ENCODE peak calls at places on chromosome X, in six cellular contexts. U is Caki2; Q is activated naive CD4-positive, alpha-beta T cell treated with Interleukin-2 at 50 U/mL for 16 hours; F is T-helper 2 cell; A is left ventricle myocardium inferior; C is T follicular helper cell. O is an unnamed sample.

GRCh38 chrX:40543661-40544328 is 37.0 kb upstream of the ATP6AP2 start:
- DNase-seq in Q (no peak), U (peak; percentile 49), C (no peak), A (no peak), F (no peak), O (peak; percentile 12)

GRCh38 chrX:14864626-14865025 is 8.2 kb downstream of the FANCB start:
- DNase-seq in U (no peak), C (no peak), F (no peak), A (no peak), Q (no peak), O (no peak)

GRCh38 chrX:39969099-39969825 is 128.5 kb downstream of the BCOR start:
- DNase-seq in C (no peak), U (no peak), F (no peak), A (no peak), Q (peak; percentile 1), O (no peak)

GRCh38 chrX:54358424-54359211 is 772 bp upstream of the WNK3 start:
- DNase-seq in U (peak; percentile 69), A (peak; percentile 30), F (no peak), C (peak; percentile 14), Q (peak; percentile 42), O (peak; percentile 30)

GRCh38 chrX:16920116-16920515 is 26.3 kb upstream of the REPS2 start:
- DNase-seq in F (no peak), A (no peak), C (no peak), Q (no peak), U (no peak), O (no peak)

GRCh38 chrX:97616883-97617510 is 733.3 kb downstream of the RPA4 start:
- DNase-seq in U (peak; percentile 29), F (no peak), C (no peak), A (no peak), Q (no peak), O (no peak)

GRCh38 chrX:136639506-136640176 is 8.3 kb upstream of the CD40LG start:
- DNase-seq in U (no peak), A (no peak), C (no peak), Q (peak; percentile 29), F (no peak), O (no peak)

GRCh38 chrX:149570668-149571067 is 16.6 kb downstream of the MAGEA9B start:
- DNase-seq in A (no peak), C (no peak), U (no peak), Q (no peak), F (no peak), O (no peak)

GRCh38 chrX:154378799-154379568 is at the start of gene EMD:
- DNase-seq in A (peak; percentile 98), F (peak; percentile 98), Q (peak; percentile 96), C (peak; percentile 94), U (peak; percentile 98), O (peak; percentile 97)

GRCh38 chrX:42176790-42177189 is 253.4 kb upstream of the CASK start:
- DNase-seq in Q (no peak), A (no peak), U (no peak), F (no peak), C (no peak), O (no peak)

GRCh38 chrX:17464196-17464595 is 89.2 kb downstream of the NHS start:
- DNase-seq in Q (no peak), A (no peak), C (no peak), F (no peak), U (no peak), O (no peak)

GRCh38 chrX:123475068-123475724 is 257.7 kb downstream of the THOC2 start:
- DNase-seq in A (no peak), C (no peak), U (no peak), F (no peak), Q (no peak), O (no peak)

GRCh38 chrX:3428762-3429161 is 82.3 kb upstream of the MXRA5 start:
- DNase-seq in F (no peak), A (no peak), C (no peak), U (no peak), Q (no peak), O (no peak)

GRCh38 chrX:20067709-20068315 is 48.9 kb downstream of the MAP7D2 start:
- DNase-seq in A (peak; percentile 72), C (no peak), U (peak; percentile 71), Q (no peak), F (no peak), O (no peak)

GRCh38 chrX:129825746-129826505 is 17.8 kb downstream of the ZDHHC9 start:
- DNase-seq in F (no peak), C (no peak), U (no peak), Q (no peak), A (no peak), O (peak; percentile 6)

GRCh38 chrX:54920610-54921426 is at the start of gene TRO:
- DNase-seq in A (no peak), Q (no peak), F (no peak), U (no peak), C (no peak), O (no peak)

GRCh38 chrX:108186811-108187210 is 95.2 kb downstream of the ATG4A start:
- DNase-seq in U (peak; percentile 13), C (no peak), A (no peak), F (no peak), Q (no peak), O (no peak)

GRCh38 chrX:856901-857300 is 226.3 kb downstream of the SHOX start:
- DNase-seq in F (no peak), Q (no peak), C (no peak), U (no peak), A (no peak), O (no peak)

GRCh38 chrX:19270727-19271126 is 73.0 kb upstream of the PDHA1 start:
- DNase-seq in C (no peak), F (no peak), Q (no peak), A (no peak), U (no peak), O (no peak)

GRCh38 chrX:31314921-31315320 is 243.1 kb upstream of the FTHL17 start:
- DNase-seq in F (no peak), U (no peak), Q (no peak), A (no peak), C (no peak), O (no peak)

GRCh38 chrX:38929966-38930421 is 128.7 kb downstream of the MID1IP1 start:
- DNase-seq in C (no peak), U (peak; percentile 1), A (no peak), Q (no peak), F (no peak), O (no peak)

GRCh38 chrX:148049441-148049840 is 68.3 kb downstream of the FMR1NB start:
- DNase-seq in Q (no peak), U (peak; percentile 4), A (no peak), C (no peak), F (peak; percentile 0), O (peak; percentile 21)

GRCh38 chrX:10618911-10619310 is 1.5 kb downstream of the MID1 start:
- DNase-seq in U (no peak), Q (no peak), A (no peak), F (no peak), C (no peak), O (no peak)

GRCh38 chrX:83339724-83340123 is 168.4 kb upstream of the POU3F4 start:
- DNase-seq in A (no peak), F (no peak), U (no peak), Q (no peak), C (no peak), O (no peak)

GRCh38 chrX:103254171-103254824 is 657 bp downstream of the TCEAL8 start:
- DNase-seq in Q (peak; percentile 28), U (peak; percentile 75), C (no peak), A (peak; percentile 26), F (peak; percentile 19), O (peak; percentile 6)

GRCh38 chrX:80578518-80579105 is 158.4 kb downstream of the TENT5D start:
- DNase-seq in A (no peak), C (no peak), F (no peak), Q (no peak), U (peak; percentile 3), O (peak; percentile 2)

GRCh38 chrX:124388562-124388961 is 42.2 kb downstream of the SH2D1A start:
- DNase-seq in Q (peak; percentile 45), C (peak; percentile 31), U (peak; percentile 12), F (peak; percentile 38), A (no peak), O (peak; percentile 41)

GRCh38 chrX:30196322-30196721 is 19.0 kb upstream of the MAGEB2 start:
- DNase-seq in Q (no peak), U (no peak), A (no peak), C (no peak), F (no peak), O (no peak)

O was measured in central memory CD4-positive, alpha-beta T cell.